ENCODE peak calls at places on chromosomes 1 and 21, in six cellular contexts. F, X, T, Z, C and D are unnamed samples.

GRCh38 chr1:43531453-43531905 is 796 bp downstream of the PTPRF start:
- DNase-seq in Z (no peak), F (no peak), T (no peak), X (no peak), C (no peak), D (no peak)

GRCh38 chr1:162568802-162569201 is 7.3 kb downstream of the UAP1 start:
- DNase-seq in X (no peak), F (no peak), C (no peak), Z (no peak), T (no peak), D (no peak)

GRCh38 chr1:11550664-11551283 is 71.8 kb downstream of the DISP3 start:
- DNase-seq in X (no peak), F (no peak), Z (no peak), C (no peak), T (peak; percentile 69), D (peak; percentile 80)

GRCh38 chr1:229253170-229253974 is 17.5 kb upstream of the RAB4A start:
- DNase-seq in C (no peak), X (no peak), Z (no peak), T (no peak), F (no peak), D (no peak)

GRCh38 chr1:36989260-36989659 is 45.1 kb downstream of the GRIK3 start:
- DNase-seq in Z (no peak), F (no peak), X (no peak), C (no peak), T (no peak), D (peak; percentile 90)

GRCh38 chr1:241323510-241323909 is 33.5 kb downstream of the RGS7 start:
- DNase-seq in F (no peak), Z (no peak), C (no peak), X (no peak), T (no peak), D (peak; percentile 56)

GRCh38 chr21:41269535-41269934 is 47.1 kb upstream of the FAM3B start:
- DNase-seq in X (no peak), C (no peak), F (no peak), T (no peak), Z (no peak), D (no peak)

GRCh38 chr1:28663871-28664470 is 4.6 kb upstream of the GMEB1 start:
- DNase-seq in Z (no peak), T (no peak), X (no peak), C (no peak), F (no peak), D (no peak)

GRCh38 chr1:944341-945325 is 14.4 kb downstream of the NOC2L start:
- DNase-seq in F (peak; percentile 83), Z (no peak), T (no peak), C (no peak), X (no peak), D (peak; percentile 49)

GRCh38 chr1:55464550-55464949 is 249.4 kb upstream of the USP24 start:
- DNase-seq in T (no peak), F (no peak), X (no peak), Z (no peak), C (no peak), D (no peak)

GRCh38 chr1:57986432-57986831 is 560.1 kb downstream of the OMA1 start:
- DNase-seq in X (no peak), F (no peak), C (no peak), Z (no peak), T (no peak), D (no peak)

GRCh38 chr1:219120625-219121544 is 52.8 kb upstream of the LYPLAL1 start:
- DNase-seq in C (peak; percentile 80), F (peak; percentile 79), Z (peak; percentile 71), X (peak; percentile 27), T (peak; percentile 50), D (peak; percentile 78)

GRCh38 chr1:33656467-33656866 is 184.0 kb downstream of the ZSCAN20 start:
- DNase-seq in F (no peak), C (no peak), X (no peak), T (no peak), Z (no peak), D (no peak)

GRCh38 chr1:54289939-54290233 is 89.9 kb downstream of the MRPL37 start:
- DNase-seq in C (no peak), T (no peak), X (no peak), Z (peak; percentile 56), F (no peak), D (no peak)

GRCh38 chr1:162404550-162405160 is 7.3 kb downstream of the SH2D1B start:
- DNase-seq in T (no peak), Z (no peak), F (no peak), C (no peak), X (no peak), D (no peak)

GRCh38 chr1:106290805-106291537 is 765.5 kb upstream of the PRMT6 start:
- DNase-seq in T (no peak), X (no peak), C (no peak), Z (no peak), F (no peak), D (peak; percentile 50)

GRCh38 chr1:177341773-177342172 is 171.0 kb downstream of the BRINP2 start:
- DNase-seq in T (no peak), Z (no peak), C (peak; percentile 69), X (no peak), F (peak; percentile 24), D (no peak)

GRCh38 chr1:232886304-232886703 is 64.1 kb upstream of the NTPCR start:
- DNase-seq in C (no peak), F (no peak), X (no peak), T (no peak), Z (no peak), D (no peak)

GRCh38 chr1:155325596-155325893 is 4.9 kb downstream of the RUSC1 start:
- DNase-seq in C (no peak), F (no peak), T (no peak), X (no peak), Z (no peak), D (no peak)

GRCh38 chr1:155322953-155323728 is 2.4 kb downstream of the RUSC1 start:
- DNase-seq in Z (peak; percentile 82), T (peak; percentile 90), X (peak; percentile 80), F (peak; percentile 92), C (peak; percentile 98), D (peak; percentile 81)

GRCh38 chr1:155324717-155325595 is 4.3 kb downstream of the RUSC1 start:
- DNase-seq in T (peak; percentile 51), F (peak; percentile 64), Z (peak; percentile 44), C (peak; percentile 86), X (no peak), D (peak; percentile 67)

GRCh38 chr1:155323729-155324040 is 3.0 kb downstream of the RUSC1 start:
- DNase-seq in F (peak; percentile 91), C (peak; percentile 96), Z (peak; percentile 90), X (peak; percentile 83), T (peak; percentile 92), D (peak; percentile 86)

DNA sequence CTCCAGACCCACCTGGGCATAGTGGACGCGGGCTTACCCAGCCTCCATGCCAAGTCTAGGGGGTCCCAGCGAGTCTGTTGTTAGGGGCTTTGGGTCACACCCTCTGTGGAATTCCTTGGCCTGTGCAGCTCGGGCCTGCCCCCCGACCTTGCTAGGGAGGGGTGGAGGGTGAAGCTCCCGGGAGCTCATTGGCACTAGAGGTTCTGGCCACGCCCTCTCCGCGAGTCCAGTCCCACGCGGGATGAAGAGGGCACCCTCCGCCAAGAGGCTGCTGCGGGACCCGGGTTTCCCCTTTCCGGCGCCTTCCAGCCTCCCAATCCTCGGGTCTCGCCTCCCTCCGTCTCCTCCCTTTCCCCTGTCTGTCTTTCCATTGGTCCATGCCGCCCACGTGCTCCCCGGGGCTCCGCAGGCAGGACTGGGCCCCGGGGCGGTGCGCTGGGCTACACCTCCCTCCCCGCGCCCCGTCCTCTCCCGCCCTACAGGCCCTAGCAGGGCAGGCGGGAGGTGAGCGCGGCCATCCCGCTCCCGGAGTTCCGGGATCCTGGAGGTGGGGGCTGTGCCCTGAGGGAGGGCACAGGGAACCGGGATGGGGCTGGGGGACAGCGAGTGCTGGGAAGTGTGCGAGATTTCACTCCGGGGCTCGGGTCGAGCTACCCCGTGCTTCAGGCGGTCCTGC is 3.5 kb downstream of the RUSC1 start:
- DNase-seq in C (peak; percentile 98), Z (peak; percentile 95), T (peak; percentile 97), F (peak; percentile 96), X (peak; percentile 92), D (peak; percentile 95)
- TF ChIP-seq POLR2A in C (peak; percentile 54), Z (no peak), T (no peak), F (peak; percentile 80), X (peak; percentile 65), D (no peak)

DNA sequence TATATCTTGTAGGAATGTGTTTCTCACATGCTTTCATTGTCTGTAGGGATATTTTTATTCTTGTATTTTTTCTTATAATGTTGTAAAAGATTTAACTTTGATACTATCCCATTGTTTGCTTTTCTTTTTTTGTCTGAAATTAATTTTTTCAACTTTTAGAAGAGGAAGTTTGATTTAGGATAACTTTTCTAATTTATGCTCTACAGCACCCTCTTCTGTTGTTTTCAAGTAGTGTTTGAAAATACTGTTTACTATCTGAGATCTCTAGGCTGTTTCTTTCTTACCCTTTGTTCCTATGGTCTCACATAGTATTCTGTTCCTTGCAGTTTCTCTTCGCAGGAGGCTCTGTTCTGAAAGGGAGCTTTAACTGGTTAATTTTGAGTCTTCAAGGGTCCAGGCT is 21.9 kb downstream of the ABCD3 start:
- DNase-seq in Z (no peak), T (no peak), C (no peak), F (no peak), X (no peak), D (no peak)
- TF ChIP-seq CTCF in Z (no peak), T (no peak), C (no peak), F (no peak), X (no peak), D (no peak)

DNA sequence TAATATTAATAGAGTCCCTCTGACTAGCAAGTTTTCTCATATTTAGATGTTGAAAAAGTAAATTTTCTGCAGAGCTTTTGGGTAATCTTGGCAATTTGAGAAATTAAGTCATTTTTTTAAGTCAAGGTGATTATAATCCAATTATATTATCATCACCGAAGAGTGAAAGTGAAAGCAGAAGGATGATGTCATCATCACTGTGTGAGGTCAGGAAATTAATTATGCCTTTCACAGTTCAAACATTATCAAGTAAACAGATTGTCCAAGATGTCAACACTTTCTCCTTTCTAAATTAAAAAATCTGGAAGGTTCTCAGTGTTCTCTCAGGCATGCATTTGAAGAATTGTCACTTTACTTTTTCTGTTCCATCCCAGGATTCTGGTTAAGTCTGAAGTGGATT is 296.0 kb downstream of the TBX15 start:
- DNase-seq in C (no peak), T (no peak), F (no peak), Z (no peak), X (no peak), D (no peak)
- TF ChIP-seq POLR2A in C (no peak), T (no peak), F (no peak), Z (no peak), X (no peak), D (no peak)

GRCh38 chr1:88080875-88081274 is 603.2 kb upstream of the PKN2 start:
- DNase-seq in X (no peak), F (no peak), C (no peak), Z (no peak), T (no peak), D (no peak)

GRCh38 chr1:88074661-88075060 is 609.4 kb upstream of the PKN2 start:
- DNase-seq in Z (no peak), T (no peak), X (no peak), F (no peak), C (no peak), D (no peak)

GRCh38 chr1:88075813-88076212 is 608.3 kb upstream of the PKN2 start:
- DNase-seq in F (no peak), X (no peak), C (no peak), Z (no peak), T (no peak), D (no peak)

DNA sequence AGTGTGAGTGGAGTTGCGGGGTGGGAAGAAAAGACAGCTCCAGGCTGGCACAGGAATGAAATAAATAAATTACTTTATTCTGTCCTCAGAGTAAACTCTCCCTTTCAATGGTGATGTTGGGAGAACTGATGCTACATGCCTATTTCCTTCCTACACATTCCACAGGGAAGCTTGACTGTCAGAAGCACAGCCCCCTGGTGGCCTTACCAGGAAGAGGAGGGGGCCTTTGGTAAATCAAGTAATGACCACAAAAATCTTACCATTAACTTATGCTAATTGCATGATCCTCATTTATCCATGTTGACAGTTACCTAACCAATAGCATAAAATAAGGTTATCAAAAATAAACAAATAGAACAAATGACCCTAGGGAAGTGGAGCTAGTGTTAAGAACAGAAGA is 605.0 kb upstream of the PKN2 start:
- DNase-seq in C (no peak), T (no peak), Z (no peak), F (no peak), X (no peak), D (no peak)
- TF ChIP-seq CTCF in C (no peak), T (peak; percentile 10), Z (no peak), F (no peak), X (no peak), D (peak; percentile 12)